ENCODE peak calls at places on chromosomes 12 and 14, in five cellular contexts. O, G, F, B and Q are unnamed samples.

GRCh38 chr12:91289881-91290280 is 107.3 kb upstream of the DCN start:
- DNase-seq in F (no peak), B (no peak), O (no peak), G (no peak), Q (peak; percentile 14)

GRCh38 chr12:6539276-6540134 is 5.2 kb downstream of the GAPDH start:
- DNase-seq in F (no peak), O (no peak), B (no peak), G (peak; percentile 41), Q (no peak)

GRCh38 chr14:104228716-104229620 is 90.6 kb downstream of the KIF26A start:
- DNase-seq in G (no peak), B (no peak), O (no peak), F (no peak), Q (no peak)

GRCh38 chr12:14366211-14366762 is 805 bp downstream of the ATF7IP start:
- DNase-seq in B (no peak), G (no peak), F (no peak), O (no peak), Q (peak; percentile 42)

GRCh38 chr12:49838973-49839633 is 3.8 kb downstream of the BCDIN3D start:
- DNase-seq in O (no peak), B (no peak), G (peak; percentile 65), F (peak; percentile 22), Q (peak; percentile 80)

GRCh38 chr12:104859144-104859543 is 98.9 kb downstream of the SLC41A2 start:
- DNase-seq in B (no peak), O (no peak), G (no peak), F (no peak), Q (no peak)

GRCh38 chr14:88933203-88933602 is 108.8 kb downstream of the TTC8 start:
- DNase-seq in O (no peak), F (no peak), G (no peak), B (no peak), Q (no peak)

GRCh38 chr14:32934891-32935633 is 3.6 kb upstream of the NPAS3 start:
- DNase-seq in G (no peak), F (no peak), O (peak; percentile 62), B (no peak), Q (peak; percentile 52)

GRCh38 chr12:124919646-124920352 is 5.3 kb upstream of the UBC start:
- DNase-seq in G (no peak), F (no peak), O (no peak), B (peak; percentile 76), Q (no peak)

GRCh38 chr14:58107947-58108552 is 44.0 kb downstream of the ARMH4 start:
- DNase-seq in G (peak; percentile 51), O (no peak), B (no peak), F (peak; percentile 52), Q (peak; percentile 76)

GRCh38 chr14:32469388-32470160 is 140.5 kb downstream of the AKAP6 start:
- DNase-seq in B (no peak), G (no peak), F (peak; percentile 26), O (no peak), Q (no peak)

GRCh38 chr12:2332947-2333346 is 280.2 kb downstream of the CACNA1C start:
- DNase-seq in G (no peak), B (no peak), F (peak; percentile 34), O (no peak), Q (no peak)

GRCh38 chr12:42985506-42985905 is 396.0 kb upstream of the PRICKLE1 start:
- DNase-seq in F (no peak), B (no peak), O (no peak), G (no peak), Q (no peak)

GRCh38 chr12:130429656-130430505 is 92.2 kb downstream of the PIWIL1 start:
- DNase-seq in F (no peak), O (no peak), G (no peak), B (no peak), Q (no peak)

DNA sequence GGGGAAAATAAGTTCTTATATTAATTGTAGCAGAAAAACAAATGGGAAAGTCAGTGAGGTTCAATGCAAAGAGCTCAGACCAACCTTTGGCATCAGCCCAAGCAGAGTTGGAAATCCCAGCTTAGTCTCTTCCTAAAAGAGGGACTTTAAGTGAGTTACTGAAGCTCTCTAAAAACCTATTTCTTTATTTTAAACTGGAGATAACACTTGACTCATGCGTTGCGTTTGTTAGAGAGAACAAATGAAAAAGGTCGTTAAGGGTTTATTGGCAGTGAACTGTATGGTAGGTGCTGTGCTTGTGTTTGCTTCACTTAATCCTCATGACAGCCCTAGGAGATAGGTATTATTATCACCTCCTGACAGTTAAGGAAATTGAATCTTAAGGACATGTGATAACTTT is 396.5 kb downstream of the RAD51B start:
- DNase-seq in O (no peak), B (no peak), F (no peak), G (no peak), Q (no peak)
- TF ChIP-seq JUND in O (no peak), B (no peak), F (no peak), G (no peak), Q (no peak)

DNA sequence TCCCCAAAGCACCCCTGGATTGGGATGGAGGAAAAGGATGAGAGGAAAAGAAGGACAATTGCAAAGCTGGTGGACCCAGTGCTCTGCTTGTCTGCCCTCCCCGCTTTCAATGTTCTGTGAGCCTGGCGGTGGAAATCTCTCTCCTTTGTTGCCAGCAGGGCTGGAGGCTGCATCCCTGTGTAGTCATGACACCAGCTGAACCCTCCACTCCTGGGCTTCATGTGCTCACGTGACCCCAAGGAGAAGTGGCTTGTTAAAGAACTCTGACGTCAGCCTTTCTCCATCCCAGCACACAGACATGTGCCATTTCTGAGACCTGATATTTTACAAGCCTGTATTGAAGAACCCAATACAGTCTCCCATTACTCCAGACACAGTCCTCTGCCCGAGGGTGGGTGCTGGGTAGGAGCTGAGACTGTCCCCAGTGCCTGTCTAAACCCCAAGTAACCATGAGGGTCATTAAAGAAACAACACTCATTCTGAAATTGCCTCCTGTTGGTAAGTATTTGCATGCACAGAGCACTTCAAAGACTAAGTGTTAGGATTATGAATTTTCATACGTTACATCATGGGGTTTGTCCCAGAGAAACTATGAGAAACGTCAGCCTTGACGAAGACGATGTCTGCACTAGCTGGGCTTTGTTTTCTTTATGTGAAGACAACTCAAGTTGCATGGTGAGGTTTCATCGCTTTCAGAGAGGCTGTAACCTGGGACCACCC is 21.7 kb downstream of the GALNT16 start:
- DNase-seq in F (no peak), O (no peak), G (no peak), B (no peak), Q (no peak)
- TF ChIP-seq JUND in F (no peak), O (no peak), G (no peak), B (peak; percentile 48), Q (no peak)

GRCh38 chr12:114841557-114842251 is 157.7 kb upstream of the TBX3 start:
- DNase-seq in F (peak; percentile 27), G (no peak), O (no peak), B (no peak), Q (no peak)

GRCh38 chr12:114836609-114837008 is 152.6 kb upstream of the TBX3 start:
- DNase-seq in O (no peak), G (no peak), F (no peak), B (no peak), Q (no peak)

GRCh38 chr12:114835031-114835430 is 151.1 kb upstream of the TBX3 start:
- DNase-seq in O (no peak), G (no peak), F (no peak), B (no peak), Q (no peak)

GRCh38 chr12:114834621-114835020 is 150.6 kb upstream of the TBX3 start:
- DNase-seq in G (no peak), F (no peak), B (no peak), O (no peak), Q (no peak)

DNA sequence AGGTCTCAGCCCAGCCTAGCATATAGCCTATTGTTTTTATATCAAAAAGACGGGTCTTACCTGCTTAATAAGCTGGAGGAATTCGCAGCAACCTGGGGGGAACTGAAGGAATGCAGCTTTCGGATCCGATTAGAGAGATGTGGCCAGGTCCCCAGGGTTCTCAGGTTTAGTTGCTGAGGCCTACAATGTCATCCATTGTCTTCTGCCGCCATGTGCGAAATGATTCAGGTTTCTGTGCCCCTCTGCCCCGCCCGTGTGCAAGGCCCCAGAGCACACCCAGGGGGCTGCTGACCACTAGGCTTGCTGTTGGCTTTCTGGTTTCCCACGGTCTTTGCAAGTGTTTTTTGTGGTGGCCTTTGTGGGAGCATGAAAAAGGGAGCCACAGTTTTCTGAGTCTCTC is 154.5 kb upstream of the TBX3 start:
- DNase-seq in F (no peak), O (no peak), B (no peak), G (no peak), Q (no peak)
- TF ChIP-seq JUND in F (no peak), O (no peak), B (no peak), G (no peak), Q (no peak)

GRCh38 chr12:60205500-60205899 is 609.7 kb downstream of the SLC16A7 start:
- DNase-seq in B (no peak), G (no peak), O (no peak), F (no peak), Q (no peak)
- TF ChIP-seq JUND in B (no peak), G (peak; percentile 12), O (peak; percentile 18), F (no peak), Q (no peak)